ENCODE peak calls at places on chromosomes 12 and 14, in seven cellular contexts. Z, J, R, S, I, P and K are unnamed samples.

GRCh38 chr14:75909630-75910029 is 72.2 kb downstream of the TGFB3 start:
- DNase-seq in I (no peak), Z (no peak), S (no peak), R (no peak), J (no peak), P (no peak), K (no peak)

GRCh38 chr14:24056800-24057184 is 5.0 kb downstream of the CARMIL3 start:
- DNase-seq in R (no peak), Z (no peak), J (peak; percentile 14), I (no peak), P (no peak), S (no peak), K (no peak)

GRCh38 chr12:57657744-57658143 is 24.7 kb upstream of the B4GALNT1 start:
- DNase-seq in R (no peak), J (no peak), Z (no peak), I (peak; percentile 5), P (no peak), S (no peak), K (no peak)

GRCh38 chr14:94000267-94000666 is 3.2 kb downstream of the CCDC197 start:
- DNase-seq in Z (no peak), J (no peak), R (no peak), S (no peak), I (no peak), P (no peak), K (no peak)

GRCh38 chr12:27163048-27163715 is 80.8 kb upstream of the C12orf71 start:
- DNase-seq in P (no peak), I (peak; percentile 81), Z (no peak), S (no peak), J (peak; percentile 85), R (no peak), K (no peak)

GRCh38 chr14:49464885-49465284 is 121.3 kb downstream of the RPS29 start:
- DNase-seq in Z (no peak), R (no peak), P (no peak), J (peak; percentile 28), S (no peak), I (no peak), K (no peak)

GRCh38 chr12:50558970-50559369 is 54.2 kb downstream of the DIP2B start:
- DNase-seq in P (no peak), R (no peak), Z (no peak), I (no peak), S (no peak), J (no peak), K (no peak)

GRCh38 chr12:27331927-27332324 is 710 bp upstream of the BMAL2 start:
- DNase-seq in I (no peak), S (no peak), P (no peak), J (peak; percentile 46), Z (no peak), R (no peak), K (no peak)

GRCh38 chr14:83885748-83886382 is 1644.1 kb upstream of the FLRT2 start:
- DNase-seq in P (no peak), S (no peak), R (no peak), J (no peak), Z (no peak), I (no peak), K (no peak)

GRCh38 chr14:64035143-64035542 is 182.3 kb downstream of the SYNE2 start:
- DNase-seq in P (no peak), I (peak; percentile 43), J (no peak), R (no peak), S (no peak), Z (no peak), K (no peak)

GRCh38 chr14:103504991-103505565 is 17.6 kb downstream of the CKB start:
- DNase-seq in I (no peak), Z (no peak), J (no peak), R (peak; percentile 3), P (no peak), S (no peak), K (no peak)

GRCh38 chr12:52628111-52628507 is 9.8 kb upstream of the KRT73 start:
- DNase-seq in J (no peak), P (no peak), Z (no peak), R (no peak), S (no peak), I (no peak), K (no peak)

GRCh38 chr14:55936691-55937090 is 181.5 kb upstream of the PELI2 start:
- DNase-seq in J (no peak), P (no peak), I (peak; percentile 11), Z (no peak), R (no peak), S (no peak), K (no peak)

GRCh38 chr12:106632797-106633450 is 50.1 kb downstream of the RFX4 start:
- DNase-seq in P (no peak), Z (no peak), I (peak; percentile 9), R (no peak), S (no peak), J (peak; percentile 67), K (no peak)

GRCh38 chr14:41607119-41607785 is 576 bp downstream of the LRFN5 start:
- DNase-seq in P (no peak), S (no peak), Z (no peak), R (no peak), J (no peak), I (peak; percentile 19), K (no peak)

GRCh38 chr12:18753481-18754117 is 15.7 kb downstream of the CAPZA3 start:
- DNase-seq in P (no peak), Z (no peak), R (no peak), J (no peak), I (peak; percentile 8), S (no peak), K (no peak)

DNA sequence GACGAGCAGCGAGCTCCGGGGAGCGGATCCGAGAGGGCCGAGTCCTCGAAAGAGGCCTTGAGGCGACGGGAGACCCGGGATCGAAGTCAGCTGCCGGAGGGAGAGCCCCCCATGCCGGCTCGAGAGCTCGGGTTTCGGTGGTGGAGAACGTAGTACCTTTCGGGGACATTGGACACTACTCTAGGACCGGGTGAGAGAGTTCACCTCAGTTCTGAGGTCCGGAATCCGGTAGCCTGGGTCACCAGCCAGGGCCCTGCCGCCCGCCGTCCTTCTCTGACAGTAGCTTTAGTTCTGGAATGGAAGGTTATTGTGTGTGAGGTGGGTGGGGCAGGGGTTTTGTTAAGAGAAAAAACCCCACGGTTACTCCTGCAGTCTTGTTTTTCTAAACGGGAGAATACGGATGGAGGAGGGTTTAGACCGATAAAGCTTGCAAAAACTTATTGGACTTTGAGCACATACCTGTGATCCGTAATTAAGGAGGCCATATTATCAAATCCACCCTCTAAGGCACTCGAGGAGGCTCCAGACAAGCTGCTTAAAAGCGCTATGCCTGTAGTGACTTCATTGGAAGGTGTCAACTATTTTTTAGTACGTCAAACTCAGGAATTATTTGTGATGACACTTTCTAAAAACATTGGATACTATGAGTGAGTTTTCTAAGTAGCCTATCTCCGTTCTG is 765 bp downstream of the SCYL2 start:
- DNase-seq in R (no peak), S (no peak), Z (no peak), P (peak; percentile 16), J (peak; percentile 30), I (peak; percentile 58), K (no peak)
- H3K4me3 ChIP-seq in R (peak overlapping the region; percentile 59), S (peak overlapping the region; percentile 85), Z (peak overlapping the region; percentile 89), P (peak overlapping the region; percentile 80), J (peak overlapping the region; percentile 92), I (peak overlapping the region; percentile 87), K (peak overlapping the region; percentile 87)

DNA sequence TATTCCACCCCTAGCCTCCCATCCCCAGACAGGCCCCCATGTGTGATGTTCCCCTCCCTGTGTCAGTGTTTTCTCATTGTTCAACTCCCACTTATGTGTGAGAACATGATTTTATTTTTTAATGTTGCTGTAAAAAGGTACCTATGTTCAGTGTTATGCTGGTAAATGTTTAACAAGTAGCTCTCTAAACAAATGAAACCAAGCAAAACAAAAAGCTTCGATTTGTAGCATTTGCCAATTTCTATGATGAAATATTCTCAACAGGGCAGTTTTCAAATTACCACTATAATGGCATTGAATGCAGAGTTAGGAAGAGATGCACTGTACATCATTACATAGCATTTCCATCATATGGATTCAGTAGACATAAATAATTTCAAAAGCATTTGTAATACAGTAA is 410.6 kb downstream of the MDGA2 start:
- DNase-seq in Z (no peak), P (no peak), J (no peak), S (no peak), I (no peak), R (no peak), K (no peak)
- H3K4me3 ChIP-seq in Z (no peak overlapping the region), P (no peak overlapping the region), J (no peak overlapping the region), S (no peak overlapping the region), I (no peak overlapping the region), R (no peak overlapping the region), K (no peak overlapping the region)

GRCh38 chr14:59214702-59215302 is 26.3 kb downstream of the DAAM1 start:
- DNase-seq in I (no peak), R (no peak), P (no peak), Z (peak; percentile 15), S (no peak), J (no peak), K (no peak)
- H3K4me3 ChIP-seq in I (no peak overlapping the region), R (no peak overlapping the region), P (no peak overlapping the region), Z (no peak overlapping the region), S (no peak overlapping the region), J (no peak overlapping the region), K (no peak overlapping the region)

DNA sequence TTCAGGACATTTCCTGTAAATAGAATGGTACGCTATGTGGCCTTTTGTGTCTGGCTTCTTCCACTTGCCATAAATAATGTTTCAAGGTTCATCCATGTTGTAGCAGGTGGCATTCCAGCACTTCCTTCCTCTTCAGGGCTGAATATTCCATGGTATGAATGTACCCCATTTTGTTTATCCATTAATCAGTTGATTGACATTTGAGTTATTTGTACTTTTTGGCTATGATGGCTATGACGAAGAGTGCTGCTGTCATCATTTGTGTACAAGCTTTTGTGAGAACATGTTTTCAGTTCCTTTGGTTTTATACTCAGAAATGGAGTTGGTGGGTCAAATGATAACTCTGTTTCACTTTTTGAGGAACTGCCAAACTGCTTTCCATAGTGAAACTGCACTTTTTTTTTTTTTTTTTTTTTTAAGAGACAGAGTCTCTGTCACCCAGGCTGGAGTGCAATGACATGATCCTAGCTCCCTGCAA is 6.5 kb upstream of the CDK2AP1 start:
- DNase-seq in Z (peak; percentile 72), P (peak; percentile 52), I (no peak), R (no peak), S (no peak), J (no peak), K (no peak)
- H3K4me3 ChIP-seq in Z (no peak overlapping the region), P (no peak overlapping the region), I (no peak overlapping the region), R (no peak overlapping the region), S (no peak overlapping the region), J (no peak overlapping the region), K (no peak overlapping the region)

DNA sequence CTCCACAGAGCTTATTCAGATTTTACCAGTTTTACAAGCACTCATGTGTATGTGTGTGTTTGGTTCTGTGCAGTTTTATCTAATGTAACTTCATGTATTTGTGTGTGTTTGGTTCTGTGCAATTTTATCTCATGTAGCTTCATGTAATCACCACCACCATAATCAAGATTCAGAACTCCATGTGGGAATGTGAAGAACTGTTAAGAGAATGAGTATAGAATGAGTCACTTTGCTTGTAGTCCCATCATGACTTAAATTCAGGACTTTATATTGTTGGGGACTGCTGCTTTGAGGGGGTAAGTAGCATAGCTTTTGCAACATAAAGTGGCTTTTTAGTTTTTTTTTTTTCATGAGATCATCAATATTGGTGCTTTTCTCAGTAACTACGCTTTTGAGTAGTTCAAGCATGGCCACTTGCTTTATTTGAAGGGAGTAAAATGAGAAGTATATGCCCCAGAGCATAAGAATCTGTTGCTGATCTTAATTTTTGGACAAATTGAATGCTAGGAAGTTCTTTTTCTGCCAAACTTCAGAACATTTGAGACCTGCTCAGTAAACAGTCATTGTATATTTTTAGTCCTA is 28.9 kb downstream of the PROX2 start:
- DNase-seq in J (peak; percentile 45), R (no peak), Z (no peak), S (no peak), P (no peak), I (peak; percentile 75), K (peak; percentile 36)
- H3K4me3 ChIP-seq in J (no peak overlapping the region), R (no peak overlapping the region), Z (no peak overlapping the region), S (no peak overlapping the region), P (no peak overlapping the region), I (no peak overlapping the region), K (no peak overlapping the region)